ENCODE peak calls at places on chromosomes 2 and 18, in ten cellular contexts. W, U, K, B, S, E, M, Q, O and X are unnamed samples.

GRCh38 chr18:33957705-33958104 is 267.0 kb downstream of the NOL4 start:
- DNase-seq in Q (no peak), K (no peak), S (no peak), O (no peak), U (peak), B (no peak), W (no peak), E (no peak), M (no peak), X (no peak)

GRCh38 chr2:187949859-187950258 is 341.8 kb upstream of the GULP1 start:
- DNase-seq in K (no peak), S (no peak), E (no peak), W (no peak), O (no peak), M (no peak), B (no peak), U (no peak), Q (no peak), X (no peak)

GRCh38 chr2:157492189-157492773 is 48.4 kb upstream of the CYTIP start:
- DNase-seq in K (peak), E (peak), U (peak), O (no peak), B (peak), W (peak), S (no peak), M (peak), Q (peak), X (peak)

GRCh38 chr18:36328385-36328858 is 30.9 kb downstream of the FHOD3 start:
- DNase-seq in Q (no peak), U (no peak), S (no peak), M (no peak), B (no peak), W (no peak), K (no peak), O (no peak), E (peak), X (no peak)

GRCh38 chr2:667332-668000 is 9.7 kb downstream of the TMEM18 start:
- DNase-seq in Q (no peak), B (no peak), O (no peak), M (no peak), S (no peak), W (no peak), U (peak), K (no peak), E (no peak), X (no peak)

GRCh38 chr2:100767224-100767653 is 52.7 kb upstream of the NPAS2 start:
- DNase-seq in O (no peak), U (peak), W (peak), E (no peak), Q (no peak), M (no peak), K (no peak), B (no peak), S (no peak), X (no peak)

GRCh38 chr2:111030271-111030891 is 90.3 kb upstream of the BCL2L11 start:
- DNase-seq in E (peak), W (no peak), S (no peak), O (no peak), K (no peak), B (no peak), U (no peak), M (no peak), Q (no peak), X (no peak)

GRCh38 chr2:176463527-176463926 is 194.3 kb downstream of the MTX2 start:
- DNase-seq in E (no peak), O (no peak), W (no peak), S (no peak), Q (no peak), U (peak), B (no peak), K (no peak), M (no peak), X (no peak)

GRCh38 chr2:5145801-5146200 is 546.4 kb upstream of the SOX11 start:
- DNase-seq in Q (no peak), M (no peak), B (no peak), W (no peak), E (no peak), K (no peak), S (no peak), O (no peak), U (no peak), X (no peak)

GRCh38 chr2:233332125-233332524 is 22.2 kb upstream of the DGKD start:
- DNase-seq in U (no peak), E (no peak), O (no peak), Q (no peak), W (no peak), M (no peak), B (no peak), S (no peak), K (no peak), X (no peak)

GRCh38 chr2:32931945-32932709 is 14.6 kb upstream of the LTBP1 start:
- DNase-seq in E (no peak), K (no peak), O (no peak), Q (no peak), S (no peak), B (no peak), U (peak), M (no peak), W (no peak), X (no peak)

GRCh38 chr2:105183555-105184323 is 57.8 kb upstream of the GPR45 start:
- DNase-seq in K (no peak), M (no peak), O (no peak), S (no peak), E (no peak), W (no peak), B (no peak), Q (no peak), U (no peak), X (no peak)

GRCh38 chr18:21996261-21996892 is 173.0 kb upstream of the GATA6 start:
- DNase-seq in E (no peak), U (no peak), M (no peak), Q (no peak), S (no peak), W (no peak), O (no peak), K (no peak), B (no peak), X (no peak)

GRCh38 chr2:188404341-188405004 is 112.8 kb downstream of the GULP1 start:
- DNase-seq in B (no peak), O (no peak), K (no peak), Q (no peak), U (no peak), M (no peak), E (no peak), W (no peak), S (no peak), X (no peak)

GRCh38 chr18:26207937-26208336 is 18.3 kb upstream of the TAF4B start:
- DNase-seq in S (no peak), W (no peak), Q (no peak), K (no peak), O (no peak), M (no peak), B (no peak), E (no peak), U (no peak), X (no peak)

GRCh38 chr2:62939735-62940491 is 110.7 kb upstream of the OTX1 start:
- DNase-seq in O (peak), U (no peak), M (no peak), Q (no peak), W (no peak), B (no peak), K (no peak), S (no peak), E (no peak), X (no peak)

GRCh38 chr2:210224660-210225460 is at the start of gene ACADL:
- DNase-seq in M (peak), K (peak), S (no peak), O (no peak), U (peak), B (peak), E (peak), W (no peak), Q (peak), X (peak)

GRCh38 chr18:47040982-47041381 is 5.6 kb upstream of the ELOA2 start:
- DNase-seq in M (no peak), B (no peak), S (no peak), W (no peak), O (no peak), U (no peak), E (no peak), K (no peak), Q (no peak), X (no peak)

GRCh38 chr18:47032945-47033344 is 2.5 kb downstream of the ELOA2 start:
- DNase-seq in U (no peak), W (no peak), K (no peak), Q (no peak), B (no peak), M (no peak), E (no peak), O (no peak), S (no peak), X (no peak)

GRCh38 chr18:47036927-47037605 is 1.6 kb upstream of the ELOA2 start:
- DNase-seq in M (no peak), E (no peak), Q (no peak), K (no peak), U (no peak), O (no peak), S (no peak), B (no peak), W (no peak), X (no peak)

GRCh38 chr18:47035156-47035671 is at the start of gene ELOA2:
- DNase-seq in U (no peak), K (no peak), O (no peak), E (no peak), S (no peak), B (no peak), Q (peak), M (no peak), W (no peak), X (no peak)

GRCh38 chr18:47036298-47036874 is 965 bp upstream of the ELOA2 start:
- DNase-seq in Q (peak), S (no peak), U (peak), K (peak), W (peak), O (no peak), E (peak), M (no peak), B (no peak), X (no peak)
- TF ChIP-seq CTCF in Q (peak), S (no peak), U (peak), K (peak), W (peak), O (peak), E (peak), M (no peak), B (no peak), X (peak)

DNA sequence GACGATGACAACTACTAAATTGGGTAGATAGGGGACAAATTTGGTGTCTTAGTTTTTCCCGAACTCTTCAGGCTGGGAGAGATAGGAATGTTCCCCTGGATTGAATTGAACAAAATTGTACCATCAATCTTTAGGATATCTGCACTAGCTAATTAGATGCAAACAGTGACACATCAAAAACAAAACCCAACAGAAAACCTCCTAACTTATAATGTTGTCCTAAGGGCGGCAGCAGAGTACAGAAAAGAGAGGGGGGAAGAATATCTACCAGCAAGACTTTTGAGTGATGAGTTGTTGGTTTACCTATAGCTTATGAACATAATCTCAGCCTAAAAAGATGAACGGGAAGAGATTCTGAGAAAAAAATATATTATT is 342.9 kb downstream of the INSIG2 start:
- DNase-seq in B (no peak), K (no peak), S (no peak), U (peak), O (no peak), Q (no peak), W (no peak), M (no peak), E (no peak), X (no peak)
- TF ChIP-seq CTCF in B (no peak), K (no peak), S (no peak), U (no peak), O (peak), Q (peak), W (peak), M (no peak), E (no peak), X (no peak)

GRCh38 chr2:74833418-74834233 is at the start of gene HK2:
- DNase-seq in W (no peak), O (peak), U (peak), Q (peak), K (peak), M (peak), E (peak), B (peak), S (peak), X (peak)

GRCh38 chr2:74834806-74835755 is 1.2 kb downstream of the HK2 start:
- DNase-seq in Q (peak), M (no peak), S (no peak), B (no peak), W (no peak), U (peak), E (peak), O (no peak), K (peak), X (peak)

GRCh38 chr2:74836675-74837401 is 2.9 kb downstream of the HK2 start:
- DNase-seq in M (no peak), E (no peak), S (no peak), Q (no peak), B (no peak), O (no peak), U (no peak), K (no peak), W (no peak), X (no peak)

GRCh38 chr2:74831693-74832530 is 2.0 kb upstream of the HK2 start:
- DNase-seq in B (no peak), E (no peak), W (no peak), O (no peak), Q (no peak), U (peak), K (no peak), M (no peak), S (no peak), X (no peak)

DNA sequence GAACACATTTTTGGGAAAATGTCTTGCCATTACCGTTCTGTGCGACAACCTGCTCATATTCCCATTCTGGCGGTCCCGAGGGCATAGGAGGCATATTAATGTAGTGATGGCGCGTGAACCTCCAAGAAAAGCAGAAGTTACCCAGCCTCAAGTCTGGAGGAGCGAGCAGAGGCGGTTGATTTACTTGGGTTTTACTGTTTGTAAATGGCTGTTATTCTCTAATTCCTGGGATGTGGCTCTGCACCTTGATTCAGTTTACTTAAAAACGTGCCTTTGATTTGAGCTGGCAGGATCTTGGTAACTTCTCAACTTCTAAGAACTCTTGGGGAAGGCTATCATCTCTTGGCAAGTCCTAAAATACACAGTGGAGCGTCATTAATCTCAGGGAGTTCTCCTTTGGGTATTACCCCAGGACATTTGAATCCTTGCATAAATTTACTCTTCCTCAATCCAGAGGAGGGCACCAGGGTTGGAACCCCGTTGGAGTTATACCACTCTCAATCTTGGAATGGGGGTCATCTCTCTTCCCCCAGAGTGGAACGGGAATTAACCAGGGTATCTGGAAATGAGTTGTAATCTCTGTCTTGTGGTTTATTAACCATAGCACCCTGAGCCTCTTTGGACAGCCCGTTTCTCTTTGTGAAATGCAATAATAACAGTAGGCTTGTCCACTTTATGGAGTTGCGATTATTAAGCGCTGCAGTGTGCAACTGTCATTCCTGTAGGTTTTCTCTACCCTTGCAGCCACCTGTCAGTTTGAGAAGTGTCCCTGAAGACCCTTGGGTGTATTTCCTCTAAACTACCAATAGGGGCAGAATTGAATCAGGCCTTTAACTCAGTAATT is 2.1 kb downstream of the HK2 start:
- DNase-seq in W (no peak), B (no peak), U (peak), E (peak), M (no peak), S (no peak), O (no peak), K (no peak), Q (peak), X (no peak)
- TF ChIP-seq CTCF in W (peak), B (peak), U (peak), E (peak), M (no peak), S (no peak), O (peak), K (peak), Q (peak), X (peak)

DNA sequence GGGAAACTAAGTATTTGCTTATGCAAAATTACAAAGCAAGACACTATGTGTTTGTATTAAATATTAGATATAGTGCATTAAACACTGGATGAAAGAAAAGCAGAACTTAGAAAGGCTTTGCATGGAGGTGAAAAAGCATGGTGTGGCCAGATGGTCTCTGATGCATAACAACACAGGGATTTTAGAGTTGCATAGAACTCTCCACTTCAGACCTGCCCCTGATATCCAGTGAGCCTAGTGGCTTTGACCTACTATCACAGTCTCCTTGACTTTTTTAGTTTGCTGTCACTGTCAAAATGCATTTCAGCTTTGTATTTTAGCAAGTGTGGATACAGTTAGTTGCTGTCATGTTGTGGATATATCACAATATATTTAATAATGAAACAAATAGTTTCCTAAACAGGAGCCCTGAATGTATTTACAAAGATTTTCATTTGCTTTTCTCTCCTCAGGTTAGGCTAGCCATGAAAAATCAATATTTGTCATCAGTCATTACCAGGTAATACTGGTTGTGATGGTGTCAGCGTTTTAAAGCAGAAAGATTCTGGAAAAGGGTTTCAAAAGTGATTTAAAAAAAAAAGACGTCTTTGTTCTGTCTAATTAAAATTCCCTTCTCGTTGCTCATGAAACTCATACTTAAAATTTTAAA is 5.2 kb downstream of the CSRNP3 start:
- DNase-seq in M (no peak), Q (no peak), B (no peak), E (no peak), O (no peak), W (no peak), U (peak), S (no peak), K (no peak), X (no peak)
- TF ChIP-seq CTCF in M (no peak), Q (no peak), B (no peak), E (no peak), O (no peak), W (no peak), U (no peak), S (no peak), K (no peak), X (no peak)

GRCh38 chr18:46462523-46462922 is 194.5 kb downstream of the LOXHD1 start:
- DNase-seq in B (no peak), E (no peak), K (no peak), O (no peak), W (no peak), U (no peak), S (no peak), Q (peak), M (no peak), X (no peak)

GRCh38 chr18:46468431-46469180 is 188.4 kb downstream of the LOXHD1 start:
- DNase-seq in O (no peak), M (no peak), B (no peak), Q (no peak), S (no peak), K (no peak), W (no peak), E (no peak), U (no peak), X (no peak)

GRCh38 chr18:46466236-46467160 is 190.5 kb downstream of the LOXHD1 start:
- DNase-seq in M (no peak), B (no peak), S (no peak), E (no peak), W (no peak), U (peak), O (no peak), Q (peak), K (no peak), X (no peak)

GRCh38 chr18:46461993-46462392 is 195.0 kb downstream of the LOXHD1 start:
- DNase-seq in U (no peak), S (no peak), W (no peak), O (no peak), E (no peak), Q (no peak), K (no peak), M (no peak), B (no peak), X (no peak)

GRCh38 chr18:46464926-46465655 is 191.9 kb downstream of the LOXHD1 start:
- DNase-seq in O (no peak), E (no peak), K (no peak), M (no peak), U (no peak), Q (no peak), W (no peak), S (no peak), B (no peak), X (no peak)
- TF ChIP-seq CTCF in O (no peak), E (no peak), K (peak), M (no peak), U (peak), Q (peak), W (peak), S (no peak), B (no peak), X (peak)

GRCh38 chr2:11663427-11663826 is 6.6 kb downstream of the NTSR2 start:
- DNase-seq in W (no peak), Q (no peak), O (no peak), M (no peak), E (no peak), B (no peak), U (no peak), S (no peak), K (no peak), X (no peak)

GRCh38 chr2:11665028-11665427 is 5.0 kb downstream of the NTSR2 start:
- DNase-seq in K (no peak), Q (no peak), U (no peak), M (no peak), O (no peak), W (no peak), B (no peak), E (no peak), S (no peak), X (no peak)

GRCh38 chr2:11665510-11666362 is 4.3 kb downstream of the NTSR2 start:
- DNase-seq in Q (no peak), O (no peak), W (no peak), U (no peak), B (no peak), E (no peak), M (no peak), S (no peak), K (no peak), X (no peak)

GRCh38 chr2:11661891-11662435 is 8.0 kb downstream of the NTSR2 start:
- DNase-seq in E (no peak), B (no peak), W (no peak), S (no peak), Q (no peak), M (no peak), U (no peak), O (no peak), K (no peak), X (no peak)

GRCh38 chr2:11662882-11663281 is 7.1 kb downstream of the NTSR2 start:
- DNase-seq in E (no peak), W (no peak), Q (no peak), M (no peak), U (no peak), O (no peak), B (no peak), S (no peak), K (no peak), X (no peak)
- TF ChIP-seq CTCF in E (no peak), W (no peak), Q (no peak), M (no peak), U (no peak), O (no peak), B (no peak), S (no peak), K (no peak), X (no peak)